ENCODE peak calls at places on chromosomes 16 and 17, in six cellular contexts. S is EL; U is neural progenitor cell; V is lower lobe of right lung; C is activated CD4-positive, alpha-beta memory T cell treated with anti-CD3 and anti-CD28 coated beads for 36 hours; L is memory B cell. K is an unnamed sample.

GRCh38 chr17:66527335-66527734 is 224.9 kb downstream of the PRKCA start:
- DNase-seq in V (no peak), S (no peak), U (peak; percentile 66), L (no peak), C (no peak), K (no peak)

GRCh38 chr16:73020409-73020884 is 27.5 kb downstream of the ZFHX3 start:
- DNase-seq in S (peak; percentile 96), V (no peak), U (no peak), C (no peak), L (no peak), K (peak; percentile 38)

GRCh38 chr17:45171338-45172231 is 9.9 kb downstream of the HEXIM2 start:
- DNase-seq in U (peak; percentile 79), S (peak; percentile 82), C (no peak), V (peak; percentile 68), L (no peak), K (peak; percentile 67)

GRCh38 chr16:66490774-66491715 is 58.9 kb downstream of the TK2 start:
- DNase-seq in V (no peak), C (peak; percentile 7), L (no peak), S (no peak), U (no peak), K (no peak)

GRCh38 chr17:13140750-13141149 is 122.9 kb upstream of the ELAC2 start:
- DNase-seq in L (no peak), S (peak; percentile 42), C (no peak), U (peak; percentile 86), V (no peak), K (peak; percentile 64)

GRCh38 chr16:67055712-67056487 is 27.0 kb downstream of the CBFB start:
- DNase-seq in V (no peak), L (no peak), C (peak; percentile 36), S (peak; percentile 95), U (no peak), K (no peak)

GRCh38 chr16:53080345-53081031 is 25.7 kb downstream of the CHD9 start:
- DNase-seq in U (no peak), V (no peak), L (no peak), C (no peak), S (peak; percentile 94), K (peak; percentile 47)

GRCh38 chr17:17433260-17433659 is 43.5 kb upstream of the MED9 start:
- DNase-seq in C (no peak), V (peak; percentile 80), U (no peak), L (no peak), S (no peak), K (no peak)

GRCh38 chr16:85998868-85999729 is 100.1 kb downstream of the IRF8 start:
- DNase-seq in U (no peak), L (no peak), V (no peak), C (peak; percentile 44), S (no peak), K (no peak)

GRCh38 chr17:29570521-29570920 is 2.0 kb downstream of the TP53I13 start:
- DNase-seq in V (no peak), S (no peak), L (no peak), U (no peak), C (peak; percentile 7), K (no peak)

GRCh38 chr17:71921726-71922320 is 199.0 kb upstream of the SOX9 start:
- DNase-seq in C (peak; percentile 13), V (no peak), L (no peak), U (no peak), S (peak; percentile 34), K (no peak)

GRCh38 chr17:45364531-45365390 is 47.9 kb upstream of the MAP3K14 start:
- DNase-seq in S (no peak), L (no peak), U (peak; percentile 66), C (no peak), V (no peak), K (peak; percentile 85)

GRCh38 chr16:85870159-85870558 is 28.8 kb upstream of the IRF8 start:
- DNase-seq in C (no peak), S (no peak), V (no peak), L (no peak), U (no peak), K (no peak)

GRCh38 chr17:40818343-40818732 is 4.1 kb downstream of the KRT10 start:
- DNase-seq in S (no peak), L (no peak), C (no peak), V (no peak), U (no peak), K (no peak)

GRCh38 chr17:48622857-48623256 is 3.3 kb downstream of the HOXB9 start:
- DNase-seq in S (no peak), U (no peak), C (no peak), V (no peak), L (no peak), K (no peak)

GRCh38 chr17:9467518-9467917 is 108.1 kb downstream of the STX8 start:
- DNase-seq in L (no peak), C (no peak), U (peak; percentile 48), S (no peak), V (no peak), K (peak; percentile 63)

GRCh38 chr17:75601057-75601987 is 13.7 kb downstream of the MYO15B start:
- DNase-seq in L (peak; percentile 67), S (peak; percentile 45), U (peak; percentile 75), V (peak; percentile 77), C (peak; percentile 75), K (peak; percentile 90)

GRCh38 chr17:4940625-4941021 is 555 bp downstream of the RNF167 start:
- DNase-seq in V (no peak), S (peak; percentile 39), U (no peak), C (peak; percentile 70), L (no peak), K (no peak)

GRCh38 chr17:71975998-71976649 is 144.7 kb upstream of the SOX9 start:
- DNase-seq in V (peak; percentile 49), U (peak; percentile 8), S (peak; percentile 98), L (no peak), C (no peak), K (no peak)

GRCh38 chr16:78939600-78939999 is 660.9 kb downstream of the MAF start:
- DNase-seq in C (no peak), L (no peak), V (no peak), U (no peak), S (no peak), K (no peak)

GRCh38 chr17:49157784-49158183 is 25.2 kb downstream of the B4GALNT2 start:
- DNase-seq in L (no peak), C (no peak), U (no peak), V (no peak), S (peak; percentile 22), K (no peak)

GRCh38 chr17:57145347-57145746 is 60.3 kb downstream of the AKAP1 start:
- DNase-seq in S (no peak), U (peak; percentile 85), L (no peak), C (no peak), V (no peak), K (no peak)

GRCh38 chr16:49023095-49023494 is 258.5 kb downstream of the CBLN1 start:
- DNase-seq in S (peak; percentile 78), V (no peak), U (no peak), C (no peak), L (no peak), K (no peak)

GRCh38 chr17:41308918-41309359 is at the start of gene KRTAP16-1:
- DNase-seq in U (no peak), S (no peak), L (peak; percentile 41), C (peak; percentile 64), V (no peak), K (no peak)

GRCh38 chr16:75263963-75264445 is 12.6 kb upstream of the BCAR1 start:
- DNase-seq in S (peak; percentile 59), L (no peak), U (no peak), C (no peak), V (peak; percentile 45), K (no peak)